ENCODE peak calls at places on chromosome 2, in four cellular contexts. One of them, this sample, is unnamed.

GRCh38 chr2:86323273-86323672 is 14.2 kb downstream of the REEP1 start:
- DNase-seq in uterus: no peak
- DNase-seq in cardiac fibroblast: no peak
- DNase-seq in AG09309: no peak
- DNase-seq in this sample: no peak

GRCh38 chr2:218745559-218746469 is 35.2 kb downstream of the TTLL4 start:
- DNase-seq in cardiac fibroblast: peak; percentile 61
- DNase-seq in AG09309: no peak
- DNase-seq in uterus: no peak
- DNase-seq in this sample: peak; percentile 70

GRCh38 chr2:142974288-142975024 is 97.0 kb downstream of the KYNU start:
- DNase-seq in cardiac fibroblast: peak; percentile 56
- DNase-seq in AG09309: no peak
- DNase-seq in uterus: no peak
- DNase-seq in this sample: peak; percentile 58

GRCh38 chr2:214481204-214481603 is 70.3 kb downstream of the VWC2L start:
- DNase-seq in AG09309: peak; percentile 3
- DNase-seq in cardiac fibroblast: peak; percentile 18
- DNase-seq in uterus: no peak
- DNase-seq in this sample: peak; percentile 78

GRCh38 chr2:178331474-178332431 is 119.2 kb downstream of the PRKRA start:
- DNase-seq in AG09309: no peak
- DNase-seq in cardiac fibroblast: no peak
- DNase-seq in uterus: no peak
- DNase-seq in this sample: no peak

GRCh38 chr2:127389778-127390435 is 2.1 kb upstream of the MAP3K2 start:
- DNase-seq in AG09309: no peak
- DNase-seq in uterus: no peak
- DNase-seq in cardiac fibroblast: no peak
- DNase-seq in this sample: no peak

GRCh38 chr2:65050931-65051330 is 5.3 kb upstream of the CEP68 start:
- DNase-seq in uterus: no peak
- DNase-seq in AG09309: no peak
- DNase-seq in cardiac fibroblast: no peak
- DNase-seq in this sample: no peak

GRCh38 chr2:98463988-98464771 is 19.5 kb downstream of the INPP4A start:
- DNase-seq in AG09309: no peak
- DNase-seq in cardiac fibroblast: no peak
- DNase-seq in uterus: no peak
- DNase-seq in this sample: no peak

GRCh38 chr2:44295636-44296359 is 20.5 kb downstream of the SLC3A1 start:
- DNase-seq in AG09309: no peak
- DNase-seq in uterus: no peak
- DNase-seq in cardiac fibroblast: no peak
- DNase-seq in this sample: no peak

GRCh38 chr2:24121469-24121868 is 1.7 kb downstream of the PFN4 start:
- DNase-seq in cardiac fibroblast: no peak
- DNase-seq in uterus: no peak
- DNase-seq in AG09309: no peak
- DNase-seq in this sample: no peak

GRCh38 chr2:144183744-144184143 is 336.2 kb downstream of the ZEB2 start:
- DNase-seq in uterus: no peak
- DNase-seq in cardiac fibroblast: peak; percentile 61
- DNase-seq in AG09309: peak; percentile 94
- DNase-seq in this sample: peak; percentile 34

GRCh38 chr2:23561088-23561487 is 176.1 kb downstream of the KLHL29 start:
- DNase-seq in cardiac fibroblast: peak; percentile 47
- DNase-seq in AG09309: no peak
- DNase-seq in uterus: peak; percentile 55
- DNase-seq in this sample: no peak

GRCh38 chr2:70541481-70542020 is 12.1 kb downstream of the TGFA start:
- DNase-seq in cardiac fibroblast: no peak
- DNase-seq in uterus: no peak
- DNase-seq in AG09309: no peak
- DNase-seq in this sample: no peak

GRCh38 chr2:179991344-179991743 is 15.8 kb downstream of the CWC22 start:
- DNase-seq in cardiac fibroblast: no peak
- DNase-seq in AG09309: no peak
- DNase-seq in uterus: no peak
- DNase-seq in this sample: peak; percentile 30

GRCh38 chr2:24021122-24021998 is 11.5 kb downstream of the MFSD2B start:
- DNase-seq in cardiac fibroblast: no peak
- DNase-seq in AG09309: no peak
- DNase-seq in uterus: no peak
- DNase-seq in this sample: no peak

GRCh38 chr2:73993799-73994543 is 9.3 kb downstream of the TET3 start:
- DNase-seq in AG09309: no peak
- DNase-seq in cardiac fibroblast: no peak
- DNase-seq in uterus: no peak
- DNase-seq in this sample: no peak

GRCh38 chr2:159399716-159400525 is 113.4 kb upstream of the WDSUB1 start:
- DNase-seq in AG09309: peak; percentile 53
- DNase-seq in uterus: no peak
- DNase-seq in cardiac fibroblast: peak; percentile 18
- DNase-seq in this sample: peak; percentile 12

GRCh38 chr2:152468832-152469692 is 134.1 kb downstream of the FMNL2 start:
- DNase-seq in uterus: no peak
- DNase-seq in AG09309: no peak
- DNase-seq in cardiac fibroblast: peak; percentile 77
- DNase-seq in this sample: peak; percentile 68

GRCh38 chr2:233399306-233400225 is 45.3 kb downstream of the DGKD start:
- DNase-seq in cardiac fibroblast: no peak
- DNase-seq in uterus: no peak
- DNase-seq in AG09309: no peak
- DNase-seq in this sample: no peak

GRCh38 chr2:15909736-15910135 is 30.6 kb upstream of the MYCN start:
- DNase-seq in cardiac fibroblast: no peak
- DNase-seq in AG09309: no peak
- DNase-seq in uterus: no peak
- DNase-seq in this sample: no peak
- H3K4me3 ChIP-seq in cardiac fibroblast: no peak overlapping the region
- H3K4me3 ChIP-seq in AG09309: no peak overlapping the region
- H3K4me3 ChIP-seq in uterus: no peak overlapping the region
- H3K4me3 ChIP-seq in this sample: no peak overlapping the region

GRCh38 chr2:149719695-149720094 is 132.1 kb upstream of the MMADHC start:
- DNase-seq in AG09309: no peak
- DNase-seq in uterus: no peak
- DNase-seq in cardiac fibroblast: no peak
- DNase-seq in this sample: no peak

GRCh38 chr2:149720615-149721014 is 133.0 kb upstream of the MMADHC start:
- DNase-seq in cardiac fibroblast: no peak
- DNase-seq in AG09309: no peak
- DNase-seq in uterus: no peak
- DNase-seq in this sample: no peak

GRCh38 chr2:149716687-149717086 is 129.1 kb upstream of the MMADHC start:
- DNase-seq in AG09309: no peak
- DNase-seq in uterus: no peak
- DNase-seq in cardiac fibroblast: no peak
- DNase-seq in this sample: peak; percentile 32

GRCh38 chr2:149715894-149716293 is 128.3 kb upstream of the MMADHC start:
- DNase-seq in cardiac fibroblast: no peak
- DNase-seq in AG09309: no peak
- DNase-seq in uterus: no peak
- DNase-seq in this sample: no peak

DNA sequence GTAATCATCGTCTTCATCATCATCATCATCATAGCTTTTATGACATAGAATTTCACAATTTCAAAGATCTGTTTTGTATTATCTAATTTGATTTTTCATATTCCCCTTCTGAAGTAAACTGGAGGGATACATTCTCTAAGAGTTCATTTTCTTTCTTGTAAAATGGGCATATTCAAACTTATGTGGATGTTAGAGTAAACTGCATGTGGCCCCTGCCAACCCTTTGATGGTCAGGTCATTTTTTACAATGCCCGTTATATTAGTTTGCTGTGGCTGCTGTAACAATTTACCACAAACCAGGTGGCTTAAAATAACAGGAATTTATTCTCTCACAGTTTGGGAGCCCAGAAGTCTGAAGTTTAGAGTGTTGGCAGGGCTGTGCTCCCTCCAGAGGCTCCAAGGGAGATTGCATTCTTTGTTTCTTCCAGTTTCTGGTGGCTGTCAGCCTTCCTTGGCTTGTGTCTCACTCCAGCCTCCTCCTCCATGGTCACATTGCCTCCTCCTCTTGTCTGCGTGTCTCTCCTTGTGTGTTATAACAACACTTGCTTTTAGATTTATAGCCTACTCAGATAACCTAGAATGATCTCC is 127.5 kb upstream of the MMADHC start:
- DNase-seq in uterus: no peak
- DNase-seq in AG09309: peak; percentile 33
- DNase-seq in cardiac fibroblast: peak; percentile 75
- DNase-seq in this sample: peak; percentile 80
- TF ChIP-seq CTCF in uterus: no peak
- TF ChIP-seq CTCF in AG09309: peak; percentile 77
- TF ChIP-seq CTCF in cardiac fibroblast: peak; percentile 80
- TF ChIP-seq CTCF in this sample: peak; percentile 92

GRCh38 chr2:230868151-230868946 is 3.6 kb downstream of the ITM2C start:
- DNase-seq in AG09309: no peak
- DNase-seq in cardiac fibroblast: no peak
- DNase-seq in uterus: no peak
- DNase-seq in this sample: no peak
- H3K4me3 ChIP-seq in AG09309: no peak overlapping the region
- H3K4me3 ChIP-seq in cardiac fibroblast: no peak overlapping the region
- H3K4me3 ChIP-seq in uterus: no peak overlapping the region
- H3K4me3 ChIP-seq in this sample: no peak overlapping the region

DNA sequence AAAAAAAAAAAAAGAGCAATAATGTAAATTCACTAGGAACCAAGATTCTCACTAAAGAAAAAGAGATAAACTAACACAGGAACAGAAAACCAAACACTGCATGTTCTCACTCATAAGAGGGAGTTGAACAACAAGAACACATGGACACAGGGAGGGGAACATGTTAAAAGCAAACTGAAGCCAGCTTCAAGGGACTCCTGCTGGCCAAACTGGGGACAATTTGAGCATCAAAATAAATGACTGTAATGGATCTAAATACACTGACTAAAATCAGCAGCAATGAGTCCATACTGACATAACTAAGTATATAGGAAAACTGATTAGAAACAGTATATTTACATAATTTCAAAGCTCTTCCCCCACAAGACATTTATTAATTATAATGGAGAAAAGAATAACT is 73.0 kb downstream of the FARSB start:
- DNase-seq in uterus: no peak
- DNase-seq in cardiac fibroblast: peak; percentile 27
- DNase-seq in AG09309: no peak
- DNase-seq in this sample: peak; percentile 28
- TF ChIP-seq CTCF in uterus: no peak
- TF ChIP-seq CTCF in cardiac fibroblast: peak; percentile 28
- TF ChIP-seq CTCF in AG09309: peak; percentile 8
- TF ChIP-seq CTCF in this sample: peak; percentile 43

GRCh38 chr2:176122266-176122632 is 270 bp upstream of the HOXD9 start:
- DNase-seq in cardiac fibroblast: no peak
- DNase-seq in AG09309: no peak
- DNase-seq in uterus: no peak
- DNase-seq in this sample: no peak

GRCh38 chr2:176120369-176121307 is 1.9 kb upstream of the HOXD9 start:
- DNase-seq in cardiac fibroblast: no peak
- DNase-seq in AG09309: no peak
- DNase-seq in uterus: peak; percentile 52
- DNase-seq in this sample: no peak

GRCh38 chr2:176123483-176123843 is 944 bp downstream of the HOXD9 start:
- DNase-seq in cardiac fibroblast: no peak
- DNase-seq in AG09309: no peak
- DNase-seq in uterus: no peak
- DNase-seq in this sample: no peak

GRCh38 chr2:176122633-176123482 is at the start of gene HOXD9:
- DNase-seq in AG09309: no peak
- DNase-seq in uterus: peak; percentile 92
- DNase-seq in cardiac fibroblast: no peak
- DNase-seq in this sample: no peak

GRCh38 chr2:176121377-176122111 is 975 bp upstream of the HOXD9 start:
- DNase-seq in uterus: peak; percentile 37
- DNase-seq in cardiac fibroblast: no peak
- DNase-seq in AG09309: no peak
- DNase-seq in this sample: no peak
- H3K4me3 ChIP-seq in uterus: peak overlapping the region; percentile 51
- H3K4me3 ChIP-seq in cardiac fibroblast: no peak overlapping the region
- H3K4me3 ChIP-seq in AG09309: no peak overlapping the region
- H3K4me3 ChIP-seq in this sample: no peak overlapping the region

DNA sequence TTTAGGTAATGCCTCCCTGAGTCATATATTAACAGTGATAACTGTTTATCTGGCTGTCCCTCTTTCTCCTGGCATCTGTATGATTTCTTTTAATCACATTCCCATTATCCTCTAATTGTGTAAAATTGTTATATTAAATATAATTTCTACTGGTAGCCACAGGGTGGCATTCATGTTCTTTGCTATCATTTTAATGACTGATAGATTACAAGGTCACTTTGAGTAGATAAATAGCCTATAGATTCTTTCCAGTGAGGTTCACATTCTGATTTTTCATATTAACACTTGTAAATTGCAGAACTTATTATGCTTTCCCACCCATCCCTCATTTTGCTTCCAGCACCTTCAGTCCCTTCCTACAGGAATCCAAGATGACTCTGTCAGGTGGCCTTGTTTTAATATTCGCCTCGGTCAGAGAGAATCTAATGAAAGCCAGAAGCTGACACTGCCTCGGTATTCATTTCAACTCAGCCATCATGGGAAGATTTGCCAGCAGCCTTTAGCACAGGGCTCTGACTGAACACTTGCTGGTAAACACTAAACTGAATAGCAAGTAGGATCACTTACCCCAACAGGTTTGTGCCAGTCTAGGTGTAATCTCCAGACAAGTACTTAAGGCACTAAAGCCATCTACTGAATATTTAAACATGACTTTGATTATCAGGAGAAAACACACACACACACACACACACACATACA is 101.2 kb upstream of the FSHR start:
- DNase-seq in uterus: no peak
- DNase-seq in AG09309: no peak
- DNase-seq in cardiac fibroblast: peak; percentile 41
- DNase-seq in this sample: peak; percentile 42
- TF ChIP-seq CTCF in uterus: no peak
- TF ChIP-seq CTCF in AG09309: no peak
- TF ChIP-seq CTCF in cardiac fibroblast: peak; percentile 20
- TF ChIP-seq CTCF in this sample: peak; percentile 34

This sample was measured in choroid plexus epithelial cell.